ENCODE peak calls at places on chromosomes 4 and X, in five cellular contexts. J is endothelial cell of umbilical vein, K is vagina, R is HepG2, X is right lobe of liver. T is an unnamed sample.

GRCh38 chr4:10667651-10668341 is 16.8 kb downstream of the CLNK start:
- DNase-seq in J (no peak), K (no peak), R (no peak), X (no peak), T (no peak)

GRCh38 chr4:167966161-167966560 is 126.2 kb upstream of the ANXA10 start:
- DNase-seq in J (peak), K (no peak), R (no peak), X (no peak), T (no peak)

GRCh38 chr4:133162941-133163340 is 13.8 kb downstream of the PCDH10 start:
- DNase-seq in J (no peak), K (no peak), R (no peak), X (no peak), T (no peak)

GRCh38 chr4:13196721-13197120 is 287.4 kb downstream of the RAB28 start:
- DNase-seq in J (no peak), K (no peak), R (no peak), X (no peak), T (no peak)

GRCh38 chr4:77826280-77826679 is 7.1 kb upstream of the CNOT6L start:
- DNase-seq in J (no peak), K (no peak), R (no peak), X (no peak), T (no peak)

GRCh38 chr4:101853028-101853427 is 62.5 kb downstream of the BANK1 start:
- DNase-seq in J (no peak), K (no peak), R (no peak), X (no peak), T (no peak)

GRCh38 chr4:139628184-139629012 is 37.2 kb upstream of the MGST2 start:
- DNase-seq in J (no peak), K (no peak), R (no peak), X (peak), T (no peak)

GRCh38 chr4:4590496-4590895 is 48.6 kb upstream of the STX18 start:
- DNase-seq in J (peak), K (no peak), R (no peak), X (no peak), T (no peak)

GRCh38 chr4:179097741-179098140 is 1655.5 kb upstream of the AGA start:
- DNase-seq in J (no peak), K (no peak), R (no peak), X (no peak), T (peak)

GRCh38 chr4:153765836-153766235 is 6.0 kb upstream of the RNF175 start:
- DNase-seq in J (no peak), K (no peak), R (no peak), X (no peak), T (peak)

GRCh38 chr4:35525192-35525978 is 718.9 kb downstream of the ARAP2 start:
- DNase-seq in J (no peak), K (no peak), R (no peak), X (no peak), T (peak)

GRCh38 chr4:93633721-93634120 is 194.8 kb upstream of the ATOH1 start:
- DNase-seq in J (no peak), K (no peak), R (no peak), X (no peak), T (no peak)

GRCh38 chrX:47217121-47217851 is 1.2 kb upstream of the CDK16 start:
- DNase-seq in J (no peak), K (no peak), R (peak), X (no peak), T (peak)

GRCh38 chrX:49172280-49172780 is 632 bp downstream of the PLP2 start:
- DNase-seq in J (peak), K (no peak), R (no peak), X (peak), T (peak)

GRCh38 chrX:132776486-132777210 is 181.8 kb downstream of the HS6ST2 start:
- DNase-seq in J (no peak), K (no peak), R (no peak), X (no peak), T (no peak)

GRCh38 chrX:39674771-39675553 is 422.8 kb downstream of the BCOR start:
- DNase-seq in J (no peak), K (no peak), R (no peak), X (no peak), T (no peak)

GRCh38 chr4:39823193-39823592 is 125.3 kb downstream of the UBE2K start:
- DNase-seq in J (no peak), K (no peak), R (no peak), X (no peak), T (peak)

GRCh38 chr4:152264106-152264505 is 271.8 kb downstream of the FBXW7 start:
- DNase-seq in J (no peak), K (no peak), R (no peak), X (no peak), T (no peak)

GRCh38 chr4:169070071-169070894 is 60.2 kb upstream of the CBR4 start:
- DNase-seq in J (peak), K (no peak), R (peak), X (no peak), T (no peak)

GRCh38 chr4:76738081-76738931 is 159.6 kb downstream of the SOWAHB start:
- DNase-seq in J (peak), K (no peak), R (no peak), X (no peak), T (no peak)

GRCh38 chr4:54276633-54277426 is 47.7 kb downstream of the PDGFRA start:
- DNase-seq in J (peak), K (no peak), R (no peak), X (no peak), T (no peak)

GRCh38 chr4:4694296-4694772 is 152.5 kb upstream of the STX18 start:
- DNase-seq in J (no peak), K (no peak), R (peak), X (no peak), T (no peak)

GRCh38 chr4:138164218-138164617 is 77.9 kb downstream of the SLC7A11 start:
- DNase-seq in J (no peak), K (no peak), R (no peak), X (no peak), T (no peak)

GRCh38 chr4:56468097-56468422 is 643 bp downstream of the SRP72 start:
- DNase-seq in J (peak), K (no peak), R (peak), X (no peak), T (peak)

GRCh38 chr4:43089730-43090129 is 197.2 kb downstream of the GRXCR1 start:
- DNase-seq in J (no peak), K (no peak), R (no peak), X (no peak), T (no peak)

GRCh38 chrX:76428243-76429130 is 977 bp downstream of the MAGEE1 start:
- DNase-seq in J (no peak), K (no peak), R (no peak), X (peak), T (no peak)

GRCh38 chrX:111262086-111262485 is 8.2 kb downstream of the CAPN6 start:
- DNase-seq in J (no peak), K (no peak), R (no peak), X (no peak), T (no peak)

GRCh38 chrX:20066968-20067708 is 49.6 kb downstream of the MAP7D2 start:
- DNase-seq in J (peak), K (no peak), R (peak), X (no peak), T (peak)

GRCh38 chr4:833731-834367 is 7.9 kb upstream of the CPLX1 start:
- DNase-seq in J (no peak), K (no peak), R (no peak), X (no peak), T (no peak)

GRCh38 chr4:832108-832507 is 6.2 kb upstream of the CPLX1 start:
- DNase-seq in J (no peak), K (no peak), R (no peak), X (no peak), T (no peak)

GRCh38 chr4:832536-832935 is 6.6 kb upstream of the CPLX1 start:
- DNase-seq in J (no peak), K (no peak), R (no peak), X (no peak), T (no peak)

GRCh38 chr4:834368-835147 is 8.6 kb upstream of the CPLX1 start:
- DNase-seq in J (no peak), K (no peak), R (no peak), X (peak), T (no peak)

DNA sequence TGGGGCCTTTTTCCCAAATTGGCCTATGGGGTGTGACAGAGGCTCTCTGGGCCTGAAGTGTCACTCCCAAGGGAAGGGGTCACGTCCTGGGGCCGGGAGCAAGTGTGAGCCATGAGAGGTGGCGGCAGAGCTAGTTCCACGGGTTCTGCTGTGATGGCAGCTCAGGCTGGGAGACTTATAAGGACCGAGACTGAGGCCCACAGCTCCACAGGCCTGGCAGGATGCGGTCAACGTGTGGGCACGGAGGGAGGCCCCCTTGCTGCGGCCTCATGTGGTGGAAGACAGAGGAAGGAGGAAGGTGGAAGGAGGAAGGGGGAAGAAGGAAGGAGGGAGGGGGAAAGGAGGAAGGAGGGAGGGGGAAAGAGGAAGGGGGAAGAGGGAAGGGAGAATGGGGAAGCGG is 7.2 kb upstream of the CPLX1 start:
- DNase-seq in J (no peak), K (no peak), R (no peak), X (no peak), T (no peak)
- TF ChIP-seq POLR2A in J (no peak), K (no peak), R (no peak), X (no peak), T (no peak)

GRCh38 chr4:107825072-107825789 is 499 bp downstream of the SGMS2 start:
- DNase-seq in J (peak), K (no peak), R (no peak), X (peak), T (no peak)
- TF ChIP-seq POLR2A in J (no peak), K (no peak), R (no peak), X (no peak), T (no peak)

DNA sequence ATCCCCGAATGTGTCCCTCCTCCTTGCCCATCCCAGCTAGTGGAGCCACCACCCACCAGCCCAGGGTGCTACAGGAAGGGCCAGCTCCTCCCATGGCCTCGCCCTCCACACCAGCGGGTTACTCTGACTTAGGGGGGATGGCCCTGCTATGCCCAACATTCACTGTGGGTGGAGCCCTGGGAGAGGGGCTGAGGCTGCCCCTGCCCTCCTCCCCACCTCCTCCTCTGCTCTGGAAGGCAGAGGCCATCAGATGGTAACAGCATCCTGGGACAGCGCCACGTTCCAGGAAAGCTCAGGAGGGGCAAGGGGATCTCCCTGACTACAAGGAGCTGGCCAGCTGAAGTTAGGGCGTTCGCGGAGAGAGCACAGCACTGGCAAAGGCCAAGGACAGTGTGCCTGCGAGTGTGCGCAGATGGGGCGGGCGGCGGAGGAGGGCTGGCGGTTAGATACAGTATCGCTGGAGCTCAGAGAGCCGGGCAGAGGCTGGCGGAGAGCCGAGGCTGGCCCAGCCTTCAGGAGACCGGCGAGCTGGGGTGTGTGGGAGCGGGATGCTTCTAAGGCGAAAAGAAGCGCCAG is 1.5 kb downstream of the JAKMIP1 start:
- DNase-seq in J (no peak), K (no peak), R (no peak), X (no peak), T (peak)
- TF ChIP-seq POLR2A in J (no peak), K (no peak), R (no peak), X (no peak), T (no peak)

DNA sequence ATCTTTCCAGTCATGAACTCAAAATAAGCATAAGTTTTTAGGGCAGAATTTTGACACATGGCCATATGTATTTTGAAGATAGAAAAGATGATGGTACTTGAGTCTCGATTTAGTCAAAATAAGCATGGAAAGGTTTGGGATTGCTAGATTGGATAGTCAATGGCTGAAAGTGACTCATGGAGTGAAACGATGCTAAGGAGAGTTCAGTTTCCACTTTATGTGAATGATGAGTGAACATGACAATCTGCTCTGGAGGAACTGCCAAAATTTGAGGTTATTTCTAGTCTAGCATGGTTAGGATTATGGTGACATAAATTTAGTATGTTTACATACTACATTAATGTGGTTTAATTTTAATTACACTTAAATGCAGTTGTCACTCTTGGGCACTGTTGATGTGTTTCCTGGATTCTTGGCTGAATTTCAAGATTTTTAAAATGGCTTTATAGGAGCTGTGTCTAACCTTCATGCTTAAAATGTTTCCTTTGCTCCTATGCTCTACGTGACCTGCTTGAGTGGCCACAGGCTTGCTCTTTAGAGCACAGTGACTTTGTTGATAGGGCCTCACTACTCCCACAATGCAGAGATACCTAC is 17.1 kb downstream of the DDX3X start:
- DNase-seq in J (peak), K (no peak), R (no peak), X (no peak), T (no peak)
- TF ChIP-seq POLR2A in J (peak), K (no peak), R (no peak), X (peak), T (peak)

DNA sequence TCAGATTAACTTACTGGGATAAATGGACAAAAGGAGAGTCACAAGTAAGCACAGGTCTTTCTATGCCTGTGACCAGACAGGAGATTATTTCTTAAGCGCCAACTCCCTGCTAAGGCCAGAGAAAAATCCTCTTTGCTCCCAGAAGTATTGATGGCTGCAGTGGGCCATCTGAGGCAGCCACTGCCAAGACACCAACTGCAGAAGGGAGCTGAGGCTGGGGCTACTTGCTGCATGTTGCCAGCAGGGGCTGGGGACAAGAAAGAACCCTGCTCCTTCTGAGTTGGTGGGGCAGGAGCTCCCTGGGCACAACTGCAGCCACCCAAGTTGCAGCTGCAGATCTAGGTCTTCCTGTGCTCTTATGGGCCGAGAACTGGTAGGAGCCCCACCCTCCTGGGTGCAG is 1075.3 kb downstream of the PCDH18 start:
- DNase-seq in J (no peak), K (no peak), R (no peak), X (no peak), T (no peak)
- TF ChIP-seq POLR2A in J (no peak), K (no peak), R (no peak), X (no peak), T (no peak)

GRCh38 chrX:97638621-97639020 is 754.9 kb downstream of the RPA4 start:
- DNase-seq in J (no peak), K (no peak), R (no peak), X (no peak), T (no peak)
- TF ChIP-seq POLR2A in J (no peak), K (no peak), R (no peak), X (no peak), T (no peak)

GRCh38 chr4:3039706-3040366 is 34.5 kb downstream of the HTT-AS start:
- DNase-seq in J (no peak), K (no peak), R (no peak), X (no peak), T (no peak)

GRCh38 chr4:3037957-3038451 is 36.3 kb downstream of the HTT-AS start:
- DNase-seq in J (no peak), K (no peak), R (no peak), X (peak), T (no peak)

GRCh38 chr4:3042226-3042625 is 32.1 kb downstream of the HTT-AS start:
- DNase-seq in J (no peak), K (no peak), R (no peak), X (no peak), T (no peak)

GRCh38 chr4:3041192-3042142 is 32.9 kb downstream of the HTT-AS start:
- DNase-seq in J (peak), K (no peak), R (peak), X (peak), T (peak)

GRCh38 chr4:3040447-3041191 is 33.7 kb downstream of the HTT-AS start:
- DNase-seq in J (no peak), K (no peak), R (no peak), X (peak), T (no peak)
- TF ChIP-seq POLR2A in J (no peak), K (no peak), R (no peak), X (no peak), T (no peak)

GRCh38 chr4:41160010-41160789 is 54.1 kb downstream of the APBB2 start:
- DNase-seq in J (peak), K (no peak), R (no peak), X (no peak), T (no peak)
- TF ChIP-seq POLR2A in J (peak), K (no peak), R (no peak), X (no peak), T (no peak)

T was measured in erythroblast.